ENCODE peak calls at places on chromosomes 6 and 20, in nine cellular contexts. F is NB4, G is A549, D is IMR-90, K is GM12878, O is ovary, C is heart left ventricle, P is sigmoid colon, R is H54. W is an unnamed sample.

GRCh38 chr6:146331008-146331407 is 212.6 kb upstream of the RAB32 start:
- DNase-seq in G (no peak), R (no peak), K (no peak), O (no peak), C (no peak), P (no peak), D (no peak), F (no peak), W (no peak)

GRCh38 chr6:51910846-51911245 is 176.6 kb downstream of the PKHD1 start:
- DNase-seq in C (no peak), K (no peak), F (no peak), O (no peak), D (no peak), R (no peak), P (no peak), G (no peak), W (no peak)

GRCh38 chr6:166950443-166950821 is 5.9 kb downstream of the RNASET2 start:
- DNase-seq in D (no peak), C (no peak), O (no peak), F (no peak), R (no peak), G (no peak), P (no peak), K (no peak), W (no peak)

GRCh38 chr6:19268718-19269117 is 568.5 kb upstream of the ID4 start:
- DNase-seq in P (no peak), C (no peak), D (no peak), F (no peak), R (no peak), K (no peak), O (no peak), G (no peak), W (no peak)

GRCh38 chr6:131378874-131379273 is 194.2 kb upstream of the ARG1 start:
- DNase-seq in O (no peak), D (no peak), G (no peak), C (no peak), K (no peak), P (no peak), R (no peak), F (no peak), W (no peak)

GRCh38 chr6:128516514-128516898 is 3.9 kb downstream of the PTPRK start:
- DNase-seq in P (no peak), K (no peak), R (no peak), F (no peak), G (peak; percentile 52), O (no peak), D (peak; percentile 48), C (no peak), W (no peak)

GRCh38 chr6:422423-423061 is 31.0 kb downstream of the IRF4 start:
- DNase-seq in G (peak; percentile 92), O (no peak), F (peak; percentile 91), C (no peak), D (peak; percentile 97), R (peak; percentile 99), P (no peak), K (no peak), W (peak; percentile 75)

GRCh38 chr6:156850356-156850755 is 73.2 kb downstream of the ARID1B start:
- DNase-seq in P (no peak), K (no peak), O (no peak), G (no peak), D (no peak), C (no peak), R (no peak), F (no peak), W (no peak)

GRCh38 chr6:38215651-38216319 is 396.3 kb downstream of the ZFAND3 start:
- DNase-seq in P (no peak), D (no peak), G (no peak), O (no peak), R (no peak), C (no peak), F (no peak), K (no peak), W (no peak)

GRCh38 chr20:54172532-54172855 is 1.3 kb downstream of the CYP24A1 start:
- DNase-seq in O (no peak), P (no peak), D (no peak), F (no peak), R (no peak), G (peak; percentile 80), C (no peak), K (no peak), W (no peak)

GRCh38 chr6:156773935-156774871 is 3.0 kb upstream of the ARID1B start:
- DNase-seq in F (peak; percentile 32), D (no peak), K (no peak), P (no peak), R (no peak), G (no peak), O (no peak), C (no peak), W (no peak)

GRCh38 chr20:3434232-3434631 is 26.8 kb upstream of the DNAAF9 start:
- DNase-seq in K (no peak), O (no peak), C (no peak), G (no peak), F (no peak), R (no peak), D (no peak), P (no peak), W (no peak)

GRCh38 chr20:61268024-61268423 is 16.0 kb downstream of the CDH4 start:
- DNase-seq in K (no peak), D (no peak), G (no peak), R (no peak), C (no peak), F (no peak), P (no peak), O (no peak), W (no peak)

DNA sequence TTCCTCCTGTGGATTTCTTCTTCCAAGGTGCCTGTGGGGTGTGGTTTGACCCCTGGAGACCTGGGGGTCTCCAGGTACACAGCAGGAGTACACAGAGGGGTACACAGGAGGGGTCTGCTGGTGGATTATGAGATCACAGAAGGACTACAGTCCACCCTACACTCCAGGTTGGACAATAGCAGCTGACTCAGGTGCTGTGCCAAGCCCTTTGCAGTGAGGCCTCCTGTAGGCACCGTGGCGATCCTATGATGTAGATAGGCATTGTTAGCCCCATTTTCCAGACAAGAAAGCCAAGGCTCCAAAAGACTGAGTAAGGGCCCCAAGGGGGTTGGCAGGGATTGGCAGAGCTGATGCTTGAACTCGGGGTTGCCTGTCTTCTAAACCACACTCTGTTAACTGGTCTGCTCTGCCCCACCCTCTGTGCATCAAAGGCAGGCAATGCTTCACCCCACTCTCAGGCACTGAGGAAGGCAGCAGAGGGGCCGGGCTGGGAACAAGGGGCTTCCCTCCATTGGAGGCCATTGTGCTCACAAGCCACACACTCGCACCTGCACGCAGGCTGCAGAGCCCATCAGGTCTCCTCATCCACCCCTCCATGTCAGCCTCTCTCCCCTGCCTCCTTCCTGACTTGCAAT is 77.5 kb upstream of the SIRPA start:
- DNase-seq in O (no peak), P (no peak), F (no peak), R (no peak), D (no peak), G (no peak), C (no peak), K (no peak), W (no peak)
- TF ChIP-seq POLR2A in O (no peak), P (no peak), F (no peak), R (no peak), D (no peak), G (no peak), C (no peak), K (no peak), W (no peak)

DNA sequence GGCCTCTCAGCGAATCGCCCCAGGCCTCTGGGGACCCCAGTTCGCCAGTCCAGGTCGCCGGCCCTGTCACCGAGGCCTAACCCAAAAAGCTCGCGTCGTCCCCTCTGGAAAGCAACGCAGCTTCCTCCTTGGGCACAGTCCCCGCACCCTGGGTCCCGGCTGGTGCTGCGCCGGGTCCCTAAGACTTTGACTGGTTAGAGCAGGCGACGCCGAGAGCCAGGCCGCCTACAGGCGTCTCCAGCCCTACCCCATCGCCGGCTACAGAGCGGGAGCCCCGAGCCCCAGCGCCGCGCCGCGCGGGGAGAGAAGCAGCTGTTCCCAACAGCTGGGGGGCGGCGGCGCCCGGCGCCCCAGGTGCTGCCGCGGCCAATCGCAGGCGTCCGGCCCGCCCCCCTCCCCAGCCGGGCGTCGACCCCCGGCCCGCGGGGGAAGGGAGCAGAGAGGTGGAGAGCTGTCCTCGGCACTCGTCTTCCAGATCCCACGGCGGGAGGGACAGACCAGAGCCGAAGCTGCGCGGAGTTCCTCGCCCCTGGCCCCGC is 540 bp upstream of the RBM24 start:
- DNase-seq in D (no peak), R (no peak), P (peak; percentile 77), G (peak; percentile 63), C (peak; percentile 74), O (peak; percentile 44), K (no peak), F (no peak), W (peak; percentile 10)
- TF ChIP-seq POLR2A in D (no peak), R (no peak), P (no peak), G (peak; percentile 39), C (peak; percentile 83), O (no peak), K (no peak), F (no peak), W (no peak)

GRCh38 chr6:125154184-125155135 is 887 bp downstream of the TPD52L1 start:
- DNase-seq in F (no peak), D (no peak), K (no peak), C (peak; percentile 28), R (no peak), O (peak; percentile 32), P (peak; percentile 68), G (peak; percentile 62), W (peak; percentile 15)

GRCh38 chr6:125151715-125152114 is 1.9 kb upstream of the TPD52L1 start:
- DNase-seq in F (no peak), G (no peak), D (no peak), R (no peak), C (no peak), O (no peak), K (no peak), P (no peak), W (no peak)

GRCh38 chr6:125156496-125156895 is 2.9 kb downstream of the TPD52L1 start:
- DNase-seq in P (no peak), F (no peak), R (no peak), O (no peak), D (no peak), G (no peak), K (no peak), C (no peak), W (no peak)

GRCh38 chr6:125155344-125155743 is 1.8 kb downstream of the TPD52L1 start:
- DNase-seq in G (no peak), O (no peak), C (no peak), D (no peak), R (no peak), K (no peak), P (no peak), F (no peak), W (no peak)

GRCh38 chr6:125153541-125154183 is at the start of gene TPD52L1:
- DNase-seq in P (peak; percentile 87), D (peak; percentile 60), G (peak; percentile 77), O (peak; percentile 81), R (peak; percentile 30), C (peak; percentile 85), K (no peak), F (peak; percentile 48), W (peak; percentile 65)
- TF ChIP-seq POLR2A in P (no peak), D (no peak), G (peak; percentile 19), O (no peak), R (no peak), C (peak; percentile 16), K (no peak), F (no peak), W (no peak)

DNA sequence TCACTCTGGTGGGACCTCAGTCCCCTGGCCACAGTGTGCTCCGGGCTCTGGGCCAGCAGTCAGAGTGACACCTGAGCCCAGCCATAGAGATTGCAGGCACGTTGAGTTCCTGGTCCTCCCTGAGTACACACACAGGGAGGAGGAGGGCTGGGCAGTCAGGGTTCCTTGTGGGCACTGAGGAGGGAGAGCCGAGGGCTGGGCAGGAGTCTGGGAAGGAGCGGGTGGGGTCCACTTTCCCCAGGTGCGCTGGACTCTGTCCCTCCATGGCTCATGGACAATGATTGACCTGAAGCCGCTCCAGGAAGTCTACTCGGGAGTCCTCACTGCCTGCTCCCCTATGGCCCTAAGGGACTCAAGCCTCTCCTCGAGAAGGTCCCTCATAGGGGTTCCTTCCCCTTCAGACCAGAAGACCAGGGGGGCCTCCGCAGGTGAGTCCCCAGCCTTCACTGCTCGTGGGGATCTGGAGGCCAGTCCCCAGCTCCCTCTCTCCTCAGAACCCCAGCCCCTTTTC is 1.1 kb downstream of the SLC44A4 start:
- DNase-seq in F (no peak), G (no peak), D (no peak), K (no peak), O (no peak), P (peak; percentile 52), R (no peak), C (no peak), W (no peak)
- TF ChIP-seq POLR2A in F (no peak), G (no peak), D (no peak), K (no peak), O (no peak), P (peak; percentile 71), R (no peak), C (no peak), W (no peak)